ENCODE peak calls at places on chromosomes 13 and 19, in six cellular contexts. Q, N, U, S, H and B are unnamed samples. For H3K9me3, the result is how much of the 10 kb centered on the place peaks cover.

GRCh38 chr19:54431255-54431838 is 16.1 kb downstream of the TTYH1 start:
- DNase-seq in S (no peak), H (no peak), N (no peak), Q (no peak), U (peak), B (no peak)

GRCh38 chr19:29966594-29967249 is 24.7 kb downstream of the URI1 start:
- DNase-seq in H (no peak), U (no peak), Q (no peak), S (peak), N (no peak), B (no peak)

GRCh38 chr19:1736280-1736679 is 17.0 kb upstream of the ONECUT3 start:
- DNase-seq in H (no peak), N (no peak), Q (no peak), U (no peak), S (no peak), B (no peak)

GRCh38 chr19:44882063-44882462 is 9.0 kb upstream of the TOMM40 start:
- DNase-seq in U (no peak), S (no peak), H (no peak), Q (no peak), N (no peak), B (no peak)

GRCh38 chr19:7488736-7489353 is at the start of gene PEX11G:
- DNase-seq in U (peak), N (peak), Q (peak), S (peak), H (peak), B (peak)

GRCh38 chr13:42284068-42284467 is 12.1 kb downstream of the AKAP11 start:
- DNase-seq in N (no peak), H (no peak), Q (no peak), U (no peak), S (no peak), B (no peak)

GRCh38 chr19:18833849-18834643 is 2.3 kb downstream of the UPF1 start:
- DNase-seq in Q (no peak), N (no peak), S (peak), H (no peak), U (no peak), B (no peak)

GRCh38 chr19:48565090-48565489 is 13.1 kb downstream of the SULT2B1 start:
- DNase-seq in U (no peak), H (no peak), S (peak), N (no peak), Q (no peak), B (no peak)

GRCh38 chr19:351976-352625 is 7.5 kb upstream of the MIER2 start:
- DNase-seq in S (no peak), N (no peak), Q (no peak), H (no peak), U (no peak), B (no peak)

GRCh38 chr13:40273173-40274000 is 393.1 kb downstream of the FOXO1 start:
- DNase-seq in H (no peak), Q (no peak), S (no peak), U (no peak), N (no peak), B (no peak)

GRCh38 chr19:41799444-41800000 is 3.1 kb downstream of the CEACAM3 start:
- DNase-seq in S (no peak), U (no peak), N (no peak), Q (no peak), H (no peak), B (no peak)

GRCh38 chr13:59230484-59231264 is 933.1 kb downstream of the DIAPH3 start:
- DNase-seq in N (no peak), H (no peak), U (no peak), Q (no peak), S (no peak), B (no peak)

GRCh38 chr13:30071890-30072817 is 221.7 kb upstream of the UBL3 start:
- DNase-seq in Q (peak), U (peak), H (no peak), S (no peak), N (peak), B (no peak)

GRCh38 chr19:35045667-35046300 is 4.3 kb downstream of the HPN start:
- DNase-seq in H (peak), S (peak), Q (peak), U (peak), N (no peak), B (peak)

GRCh38 chr19:57026476-57026875 is 93.3 kb upstream of the USP29 start:
- DNase-seq in Q (no peak), U (no peak), N (no peak), H (no peak), S (no peak), B (no peak)
- H3K9me3 ChIP-seq in Q (under half), U (under half), N (half or more), H (under half), S (under half), B (under half)

GRCh38 chr13:103531278-103531677 is 465.1 kb upstream of the SLC10A2 start:
- DNase-seq in U (no peak), Q (no peak), N (no peak), H (no peak), S (no peak), B (no peak)
- H3K9me3 ChIP-seq in U (under half), Q (under half), N (under half), H (under half), S (under half), B (under half)

DNA sequence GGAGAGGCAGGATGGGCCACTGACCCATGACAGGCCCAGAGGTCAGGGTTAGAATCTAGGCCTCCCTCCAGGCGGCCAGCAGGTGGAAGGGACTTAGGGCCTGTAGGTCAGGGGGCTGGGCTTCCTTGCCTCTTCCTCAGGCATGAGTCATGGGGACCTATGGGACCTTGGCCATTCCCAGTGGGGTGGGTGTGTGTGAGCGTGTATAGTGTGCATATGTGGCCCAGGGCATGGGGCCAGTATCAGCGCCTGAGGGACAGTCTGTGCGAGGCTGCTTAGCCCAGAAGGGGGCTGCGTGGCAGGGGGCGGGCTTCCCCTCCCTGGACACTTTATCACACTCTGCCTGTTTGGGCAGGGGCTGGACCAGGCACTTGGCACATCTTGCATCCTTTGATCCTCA is 13.3 kb downstream of the KCTD15 start:
- DNase-seq in U (no peak), N (no peak), S (peak), Q (no peak), H (no peak), B (no peak)
- H3K9me3 ChIP-seq in U (under half), N (under half), S (under half), Q (under half), H (under half), B (under half)

GRCh38 chr19:56577719-56578602 is 10.7 kb downstream of the ZNF470 start:
- DNase-seq in N (no peak), H (no peak), U (no peak), Q (no peak), S (no peak), B (no peak)
- H3K9me3 ChIP-seq in N (half or more), H (under half), U (half or more), Q (half or more), S (half or more), B (half or more)

GRCh38 chr13:95896302-95896701 is 156.9 kb downstream of the UGGT2 start:
- DNase-seq in S (no peak), N (no peak), H (no peak), U (no peak), Q (no peak), B (no peak)

GRCh38 chr13:95902736-95903135 is 150.5 kb downstream of the UGGT2 start:
- DNase-seq in S (no peak), H (no peak), U (no peak), Q (no peak), N (no peak), B (no peak)

GRCh38 chr13:95893861-95894260 is 159.3 kb downstream of the UGGT2 start:
- DNase-seq in N (no peak), Q (no peak), U (no peak), S (no peak), H (no peak), B (no peak)

DNA sequence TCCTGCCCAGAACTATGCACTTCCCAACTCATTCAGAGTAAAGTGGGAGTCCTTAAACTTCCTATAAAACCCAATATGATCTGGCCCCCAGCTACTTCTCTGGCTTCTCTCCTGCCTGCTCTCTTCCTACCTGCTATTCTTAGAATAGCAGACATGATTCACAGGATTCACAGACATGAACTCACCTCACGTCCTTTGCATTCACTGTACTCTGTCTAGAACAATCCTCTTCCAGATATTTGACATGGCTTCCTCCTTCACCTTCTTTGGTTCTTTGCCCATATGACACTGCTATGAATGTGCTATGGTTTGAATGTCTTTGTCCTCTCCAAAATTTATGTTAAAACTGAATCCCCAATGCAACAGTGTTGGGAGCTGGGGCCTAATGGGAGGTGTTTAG is 154.9 kb downstream of the UGGT2 start:
- DNase-seq in N (no peak), S (no peak), Q (no peak), U (peak), H (no peak), B (no peak)
- H3K9me3 ChIP-seq in N (under half), S (under half), Q (under half), U (under half), H (under half), B (under half)

DNA sequence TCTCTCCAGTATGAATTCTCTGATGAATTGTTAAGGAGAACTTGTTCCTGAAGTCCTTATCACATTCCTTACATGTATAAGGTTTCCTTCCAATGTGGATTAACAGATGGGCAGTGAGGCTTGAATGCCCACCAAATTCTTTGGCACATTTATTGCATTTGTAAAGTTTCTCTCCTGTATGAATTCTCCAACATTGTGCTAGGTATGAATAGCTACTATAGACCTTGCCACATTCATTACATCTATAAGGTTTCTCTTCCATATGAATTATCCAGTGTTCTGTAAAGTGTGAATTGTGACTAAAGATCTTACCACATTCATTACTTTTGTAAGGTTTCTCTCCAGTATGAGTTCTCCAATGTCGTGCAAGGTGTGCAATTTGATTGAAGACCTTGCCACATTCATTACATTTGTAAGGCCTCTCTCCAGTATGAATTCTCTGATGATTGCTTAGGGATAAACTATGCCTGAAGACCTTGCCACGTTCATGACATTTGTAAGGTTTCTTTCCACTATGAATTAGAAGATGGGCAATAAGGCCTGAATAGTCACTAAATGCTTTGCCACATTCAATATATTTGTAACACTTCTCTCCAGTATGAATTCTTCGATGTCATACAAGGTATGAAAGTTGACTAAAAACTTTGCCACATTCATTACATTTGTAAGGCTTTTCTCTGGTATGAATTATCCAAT is 20.4 kb downstream of the ZNF578 start:
- DNase-seq in Q (no peak), N (no peak), S (peak), U (no peak), H (no peak), B (no peak)
- H3K9me3 ChIP-seq in Q (under half), N (half or more), S (under half), U (half or more), H (under half), B (under half)

GRCh38 chr19:53212703-53213320 is 19.7 kb upstream of the ZNF665 start:
- DNase-seq in U (no peak), N (no peak), H (no peak), S (no peak), Q (no peak), B (no peak)
- H3K9me3 ChIP-seq in U (half or more), N (half or more), H (under half), S (under half), Q (under half), B (under half)